ENCODE peak calls at places on chromosomes 2 and 18, in eight cellular contexts. L is neural progenitor cell, M is left lung, A is H9, J is aorta, H is caudate nucleus, B is left ventricle myocardium inferior, P is A549. S is an unnamed sample.

GRCh38 chr2:46720592-46721185 is 194.9 kb downstream of the MCFD2 start:
- DNase-seq in J (no peak), B (no peak), P (no peak), M (no peak), A (no peak), H (no peak), L (no peak), S (no peak)

GRCh38 chr2:133794114-133794513 is 225.9 kb upstream of the NCKAP5 start:
- DNase-seq in P (no peak), A (no peak), B (no peak), M (no peak), L (no peak), J (no peak), H (no peak), S (no peak)

GRCh38 chr18:24200494-24200893 is 61.6 kb downstream of the CABYR start:
- DNase-seq in P (no peak), J (no peak), L (no peak), B (no peak), M (no peak), H (no peak), A (no peak), S (no peak)

GRCh38 chr18:58345064-58345463 is 283.8 kb downstream of the ALPK2 start:
- DNase-seq in L (peak; percentile 77), M (no peak), P (no peak), B (no peak), A (no peak), J (no peak), H (no peak), S (no peak)

GRCh38 chr2:68294913-68295312 is 24.8 kb downstream of the CNRIP1 start:
- DNase-seq in J (no peak), P (no peak), H (no peak), B (no peak), L (no peak), M (no peak), A (no peak), S (no peak)

GRCh38 chr2:188364033-188364432 is 72.4 kb downstream of the GULP1 start:
- DNase-seq in J (no peak), H (no peak), L (no peak), A (no peak), M (no peak), P (no peak), B (no peak), S (no peak)

GRCh38 chr2:85769236-85769986 is 15.6 kb downstream of the ATOH8 start:
- DNase-seq in A (no peak), L (peak; percentile 59), P (peak; percentile 51), M (no peak), B (no peak), J (no peak), H (no peak), S (peak; percentile 68)

GRCh38 chr2:241161646-241162281 is 11.5 kb downstream of the PPP1R7 start:
- DNase-seq in A (no peak), J (peak; percentile 89), B (peak; percentile 80), H (peak; percentile 26), P (no peak), M (peak; percentile 66), L (no peak), S (peak; percentile 86)

GRCh38 chr2:219724628-219725027 is 97.2 kb downstream of the SLC4A3 start:
- DNase-seq in L (no peak), P (no peak), J (no peak), H (no peak), B (no peak), A (no peak), M (no peak), S (no peak)

DNA sequence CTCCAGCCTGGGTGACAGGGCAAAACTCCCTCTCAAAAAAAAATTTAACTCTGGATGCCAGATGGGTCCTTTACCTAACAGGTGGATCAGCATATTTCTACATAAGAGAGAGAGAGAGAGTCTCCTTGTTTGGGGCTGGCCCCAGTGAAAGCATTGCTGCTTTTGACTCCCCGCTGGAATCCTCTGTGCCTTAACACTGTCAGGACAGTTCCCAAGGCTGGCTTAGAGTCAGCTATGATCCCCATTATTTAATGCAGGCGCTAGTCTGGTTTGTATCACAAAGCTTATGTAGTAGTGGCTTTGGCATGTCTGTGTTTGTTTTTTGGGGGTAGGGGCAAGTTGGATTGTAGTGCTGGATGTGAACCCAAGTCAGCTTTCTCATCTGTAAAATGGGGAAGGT is 9.4 kb downstream of the INPP4A start:
- DNase-seq in L (no peak), H (no peak), B (no peak), A (no peak), M (no peak), J (no peak), P (no peak), S (no peak)
- H3K27ac ChIP-seq in L (no peak overlapping the region), H (no peak overlapping the region), B (peak overlapping the region; percentile 43), A (no peak overlapping the region), M (peak overlapping the region; percentile 94), J (no peak overlapping the region), P (peak overlapping the region; percentile 84), S (no peak overlapping the region)

GRCh38 chr2:158926478-158926948 is 41.9 kb upstream of the TANC1 start:
- DNase-seq in B (no peak), J (no peak), L (no peak), A (no peak), P (peak; percentile 63), M (no peak), H (no peak), S (no peak)
- H3K27ac ChIP-seq in B (no peak overlapping the region), J (no peak overlapping the region), L (no peak overlapping the region), A (no peak overlapping the region), P (peak overlapping the region; percentile 44), M (no peak overlapping the region), H (no peak overlapping the region), S (no peak overlapping the region)

DNA sequence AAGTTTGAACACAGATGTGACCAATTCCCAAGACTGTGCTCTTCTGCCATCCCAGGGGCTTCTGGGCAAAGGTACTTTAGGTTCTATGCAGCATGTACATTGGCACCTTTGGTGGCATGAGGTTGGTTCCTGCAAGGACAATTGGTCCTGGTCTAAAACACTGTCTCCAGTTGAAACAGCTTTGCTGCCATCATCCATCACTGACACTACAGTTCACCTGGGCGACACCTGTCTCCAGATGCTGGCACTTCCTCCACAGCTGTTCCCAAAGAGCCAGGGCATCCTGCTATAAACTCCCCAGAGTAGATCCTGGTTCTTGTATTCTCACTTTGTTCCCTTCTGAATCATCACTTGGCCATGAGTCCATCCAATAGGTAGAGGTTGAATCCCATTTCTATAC is 60.6 kb downstream of the FHOD3 start:
- DNase-seq in B (no peak), P (no peak), A (no peak), M (no peak), H (no peak), J (no peak), L (no peak), S (no peak)
- H3K27ac ChIP-seq in B (no peak overlapping the region), P (no peak overlapping the region), A (no peak overlapping the region), M (no peak overlapping the region), H (no peak overlapping the region), J (no peak overlapping the region), L (no peak overlapping the region), S (no peak overlapping the region)

GRCh38 chr18:61823595-61823994 is 69.2 kb downstream of the RNF152 start:
- DNase-seq in H (no peak), P (no peak), B (no peak), L (no peak), J (no peak), A (no peak), M (no peak), S (no peak)

GRCh38 chr18:61822879-61823278 is 69.9 kb downstream of the RNF152 start:
- DNase-seq in H (no peak), A (no peak), L (no peak), J (no peak), B (no peak), P (no peak), M (no peak), S (no peak)

GRCh38 chr18:61825386-61825785 is 67.4 kb downstream of the RNF152 start:
- DNase-seq in J (no peak), P (no peak), M (no peak), A (no peak), H (no peak), B (no peak), L (no peak), S (no peak)

GRCh38 chr18:61821748-61822147 is 71.1 kb downstream of the RNF152 start:
- DNase-seq in J (no peak), B (no peak), L (no peak), H (no peak), P (no peak), M (no peak), A (no peak), S (no peak)

DNA sequence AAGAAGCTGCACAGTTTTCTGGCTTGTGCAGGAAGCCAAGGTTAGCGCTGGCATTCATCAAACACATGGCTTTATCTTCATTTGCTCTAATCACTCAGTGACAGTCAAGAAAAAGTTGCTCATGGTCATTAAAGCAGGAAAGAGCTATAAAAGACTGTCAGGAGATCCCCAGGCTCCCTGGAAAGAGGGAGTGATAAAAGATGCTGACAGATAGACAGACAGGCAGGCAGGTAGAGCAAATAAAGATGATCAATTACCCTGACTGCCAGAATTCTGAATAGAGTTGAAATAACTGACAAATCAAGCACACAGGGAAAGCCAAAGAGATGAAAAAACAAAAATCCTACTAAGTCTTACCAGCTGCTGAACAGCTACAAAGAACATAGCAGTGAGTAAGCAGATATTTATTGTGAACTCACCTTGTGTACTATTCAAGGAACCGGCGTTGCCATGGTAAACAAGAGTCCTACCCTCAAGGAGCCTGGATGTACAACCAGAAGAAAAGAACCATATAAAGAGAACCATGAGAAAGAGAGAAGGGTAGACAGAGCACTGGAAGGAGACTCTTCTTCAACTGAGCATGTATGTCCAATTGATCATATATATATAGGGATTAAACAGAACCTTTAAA is 68.0 kb downstream of the RNF152 start:
- DNase-seq in H (no peak), J (no peak), L (no peak), M (no peak), A (no peak), P (no peak), B (no peak), S (no peak)
- H3K27ac ChIP-seq in H (no peak overlapping the region), J (no peak overlapping the region), L (no peak overlapping the region), M (no peak overlapping the region), A (no peak overlapping the region), P (no peak overlapping the region), B (no peak overlapping the region), S (no peak overlapping the region)

GRCh38 chr2:22485456-22485855 is 899.5 kb upstream of the KLHL29 start:
- DNase-seq in P (no peak), L (no peak), J (no peak), H (no peak), M (no peak), A (no peak), B (no peak), S (no peak)

GRCh38 chr2:22487541-22487940 is 897.4 kb upstream of the KLHL29 start:
- DNase-seq in A (no peak), M (no peak), H (no peak), B (no peak), L (peak; percentile 83), J (no peak), P (no peak), S (no peak)

GRCh38 chr2:22486343-22486742 is 898.6 kb upstream of the KLHL29 start:
- DNase-seq in M (no peak), L (peak; percentile 13), A (no peak), J (no peak), B (no peak), H (no peak), P (no peak), S (no peak)

GRCh38 chr2:22481507-22482217 is 903.3 kb upstream of the KLHL29 start:
- DNase-seq in A (no peak), L (no peak), H (no peak), J (no peak), P (no peak), M (no peak), B (peak; percentile 14), S (no peak)

DNA sequence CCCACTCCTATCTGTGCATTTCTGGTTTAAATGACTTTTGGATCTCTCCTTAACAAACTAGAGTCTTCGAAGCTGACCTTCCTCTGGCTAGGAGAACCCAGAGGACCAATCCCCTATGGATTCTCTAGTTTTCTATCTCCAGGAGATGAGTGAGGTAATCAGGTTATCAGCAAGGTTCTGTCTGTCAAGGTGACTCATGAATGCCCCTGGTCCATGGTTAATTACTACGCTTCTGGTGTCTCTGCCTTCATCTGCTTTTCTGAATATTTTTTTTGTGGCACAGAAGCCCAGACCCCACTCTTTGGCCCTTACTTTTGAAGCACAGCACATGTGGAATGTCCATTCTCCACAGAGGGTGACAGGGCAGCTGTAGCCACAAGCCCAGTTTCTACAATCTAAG is 897.9 kb upstream of the KLHL29 start:
- DNase-seq in B (no peak), A (no peak), J (no peak), M (no peak), H (no peak), P (no peak), L (peak; percentile 16), S (no peak)
- H3K27ac ChIP-seq in B (no peak overlapping the region), A (no peak overlapping the region), J (no peak overlapping the region), M (no peak overlapping the region), H (no peak overlapping the region), P (no peak overlapping the region), L (peak overlapping the region; percentile 59), S (no peak overlapping the region)